ENCODE peak calls at places on chromosomes 7 and 10, in four cellular contexts. One of them, this sample, is unnamed.

GRCh38 chr10:75441682-75442081 is 10.3 kb downstream of the LRMDA start:
- DNase-seq in H9: no peak
- DNase-seq in H1: no peak
- DNase-seq in IMR-90: no peak
- DNase-seq in this sample: no peak

GRCh38 chr10:23363788-23364135 is 19.2 kb upstream of the C10orf67 start:
- DNase-seq in H9: no peak
- DNase-seq in H1: no peak
- DNase-seq in IMR-90: no peak
- DNase-seq in this sample: no peak

GRCh38 chr7:7870590-7870989 is 98.0 kb upstream of the GLCCI1 start:
- DNase-seq in H9: no peak
- DNase-seq in H1: no peak
- DNase-seq in IMR-90: no peak
- DNase-seq in this sample: no peak

GRCh38 chr10:128071417-128071782 is 54.8 kb downstream of the MKI67 start:
- DNase-seq in H9: no peak
- DNase-seq in H1: no peak
- DNase-seq in IMR-90: no peak
- DNase-seq in this sample: no peak

GRCh38 chr7:148501707-148502139 is 88.8 kb upstream of the C7orf33 start:
- DNase-seq in H9: peak
- DNase-seq in H1: peak
- DNase-seq in IMR-90: no peak
- DNase-seq in this sample: peak

GRCh38 chr10:130459851-130460490 is 323.8 kb downstream of the GLRX3 start:
- DNase-seq in H9: peak
- DNase-seq in H1: no peak
- DNase-seq in IMR-90: no peak
- DNase-seq in this sample: peak

GRCh38 chr10:75083972-75084833 is 27.3 kb upstream of the SAMD8 start:
- DNase-seq in H9: no peak
- DNase-seq in H1: no peak
- DNase-seq in IMR-90: peak
- DNase-seq in this sample: no peak

GRCh38 chr10:32332299-32332750 is 14.6 kb downstream of the EPC1 start:
- DNase-seq in H9: no peak
- DNase-seq in H1: no peak
- DNase-seq in IMR-90: peak
- DNase-seq in this sample: no peak

GRCh38 chr7:20870977-20871376 is 84.3 kb upstream of the SP8 start:
- DNase-seq in H9: no peak
- DNase-seq in H1: no peak
- DNase-seq in IMR-90: no peak
- DNase-seq in this sample: no peak

GRCh38 chr7:69699949-69700715 is 101.9 kb downstream of the AUTS2 start:
- DNase-seq in H9: no peak
- DNase-seq in H1: no peak
- DNase-seq in IMR-90: no peak
- DNase-seq in this sample: peak

GRCh38 chr10:13681963-13682362 is 95.2 kb downstream of the PRPF18 start:
- DNase-seq in H9: no peak
- DNase-seq in H1: no peak
- DNase-seq in IMR-90: no peak
- DNase-seq in this sample: no peak

GRCh38 chr7:22348379-22348778 is 8.6 kb downstream of the RAPGEF5 start:
- DNase-seq in H9: no peak
- DNase-seq in H1: no peak
- DNase-seq in IMR-90: no peak
- DNase-seq in this sample: no peak

GRCh38 chr7:143385891-143386781 is 5.0 kb downstream of the ZYX start:
- DNase-seq in H9: no peak
- DNase-seq in H1: no peak
- DNase-seq in IMR-90: no peak
- DNase-seq in this sample: no peak

GRCh38 chr10:32005050-32005449 is 51.2 kb downstream of the KIF5B start:
- DNase-seq in H9: peak
- DNase-seq in H1: no peak
- DNase-seq in IMR-90: peak
- DNase-seq in this sample: peak

GRCh38 chr7:36208997-36209813 is 56.2 kb downstream of the EEPD1 start:
- DNase-seq in H9: no peak
- DNase-seq in H1: no peak
- DNase-seq in IMR-90: peak
- DNase-seq in this sample: no peak

GRCh38 chr10:79242620-79243152 is 104.6 kb upstream of the PPIF start:
- DNase-seq in H9: peak
- DNase-seq in H1: no peak
- DNase-seq in IMR-90: peak
- DNase-seq in this sample: peak

GRCh38 chr7:152081088-152081487 is 55.6 kb downstream of the GALNT11 start:
- DNase-seq in H9: no peak
- DNase-seq in H1: no peak
- DNase-seq in IMR-90: no peak
- DNase-seq in this sample: peak

GRCh38 chr7:4931932-4932331 is 27.1 kb downstream of the MMD2 start:
- DNase-seq in H9: peak
- DNase-seq in H1: peak
- DNase-seq in IMR-90: no peak
- DNase-seq in this sample: peak

GRCh38 chr7:1611708-1612241 is 41.9 kb upstream of the PSMG3 start:
- DNase-seq in H9: no peak
- DNase-seq in H1: no peak
- DNase-seq in IMR-90: peak
- DNase-seq in this sample: peak

GRCh38 chr10:3943695-3944257 is 158.8 kb upstream of the KLF6 start:
- DNase-seq in H9: no peak
- DNase-seq in H1: no peak
- DNase-seq in IMR-90: no peak
- DNase-seq in this sample: no peak

GRCh38 chr7:101220295-101220694 is 2.3 kb downstream of the ZNHIT1 start:
- DNase-seq in H9: no peak
- DNase-seq in H1: no peak
- DNase-seq in IMR-90: no peak
- DNase-seq in this sample: no peak

GRCh38 chr7:17016402-17017010 is 134.7 kb upstream of the AGR3 start:
- DNase-seq in H9: no peak
- DNase-seq in H1: no peak
- DNase-seq in IMR-90: no peak
- DNase-seq in this sample: no peak

GRCh38 chr7:105690286-105690915 is 109.1 kb upstream of the EFCAB10 start:
- DNase-seq in H9: peak
- DNase-seq in H1: no peak
- DNase-seq in IMR-90: no peak
- DNase-seq in this sample: peak

GRCh38 chr7:1466524-1467271 is 7.4 kb upstream of the MICALL2 start:
- DNase-seq in H9: peak
- DNase-seq in H1: no peak
- DNase-seq in IMR-90: peak
- DNase-seq in this sample: peak

GRCh38 chr7:100683659-100684533 is 10.2 kb downstream of the GIGYF1 start:
- DNase-seq in H9: no peak
- DNase-seq in H1: no peak
- DNase-seq in IMR-90: no peak
- DNase-seq in this sample: no peak

GRCh38 chr7:84232653-84233052 is 38.1 kb upstream of the SEMA3A start:
- DNase-seq in H9: no peak
- DNase-seq in H1: no peak
- DNase-seq in IMR-90: peak
- DNase-seq in this sample: peak

GRCh38 chr7:3537210-3537875 is 236.3 kb downstream of the SDK1 start:
- DNase-seq in H9: no peak
- DNase-seq in H1: no peak
- DNase-seq in IMR-90: peak
- DNase-seq in this sample: no peak

GRCh38 chr7:102279537-102280400 is 6.9 kb upstream of the SH2B2 start:
- DNase-seq in H9: peak
- DNase-seq in H1: peak
- DNase-seq in IMR-90: peak
- DNase-seq in this sample: peak

GRCh38 chr10:114911052-114911697 is 26.8 kb upstream of the TRUB1 start:
- DNase-seq in H9: no peak
- DNase-seq in H1: no peak
- DNase-seq in IMR-90: no peak
- DNase-seq in this sample: no peak

GRCh38 chr10:100895346-100895745 is 17.4 kb upstream of the SLF2 start:
- DNase-seq in H9: no peak
- DNase-seq in H1: no peak
- DNase-seq in IMR-90: no peak
- DNase-seq in this sample: no peak

GRCh38 chr7:112770051-112770450 is 20.1 kb downstream of the TMEM168 start:
- DNase-seq in H9: no peak
- DNase-seq in H1: no peak
- DNase-seq in IMR-90: no peak
- DNase-seq in this sample: peak

GRCh38 chr7:80876894-80877414 is 41.9 kb downstream of the SEMA3C start:
- DNase-seq in H9: no peak
- DNase-seq in H1: no peak
- DNase-seq in IMR-90: peak
- DNase-seq in this sample: peak

GRCh38 chr7:22894585-22894984 is 71.9 kb upstream of the TOMM7 start:
- DNase-seq in H9: no peak
- DNase-seq in H1: no peak
- DNase-seq in IMR-90: no peak
- DNase-seq in this sample: no peak

GRCh38 chr10:93080350-93081046 is 6.8 kb downstream of the CYP26A1 start:
- DNase-seq in H9: peak
- DNase-seq in H1: no peak
- DNase-seq in IMR-90: peak
- DNase-seq in this sample: peak

DNA sequence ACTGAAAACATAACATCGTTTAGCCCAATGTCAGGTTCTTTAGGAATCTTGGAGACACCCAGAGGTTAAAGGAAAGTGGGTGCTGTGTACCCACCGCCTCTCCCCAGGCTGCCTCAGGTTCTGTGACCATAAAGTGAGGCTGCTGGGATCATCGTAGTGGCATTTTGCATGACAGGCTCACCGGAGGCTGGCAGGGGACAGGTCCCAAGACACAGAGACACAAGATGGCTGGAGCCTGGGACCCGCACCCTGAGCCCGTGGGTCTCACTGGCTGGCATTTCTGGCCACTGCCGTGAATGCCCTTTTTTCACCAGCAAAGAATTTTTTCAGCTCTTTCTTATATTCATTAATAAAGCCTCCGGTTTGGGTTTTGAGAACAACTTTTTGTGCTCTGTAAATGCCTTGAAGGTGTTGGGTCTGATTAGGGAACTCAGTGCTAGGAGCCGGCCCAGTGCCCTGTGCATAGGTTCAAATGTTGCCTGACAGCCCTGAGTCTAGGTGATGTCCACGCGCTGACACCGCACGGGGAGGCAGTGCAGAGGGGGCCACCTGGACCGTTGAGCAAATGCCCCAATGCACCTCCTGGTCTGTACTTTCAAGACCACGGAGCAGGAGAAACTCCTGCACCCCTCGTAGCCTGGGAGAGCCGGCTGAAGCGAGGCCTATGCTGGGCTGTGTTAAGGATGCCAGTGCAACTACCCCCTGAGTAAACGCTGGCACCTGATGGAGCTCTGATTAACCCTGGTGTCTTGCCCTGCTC is 129.9 kb downstream of the PAXIP1 start:
- DNase-seq in H9: no peak
- DNase-seq in H1: no peak
- DNase-seq in IMR-90: no peak
- DNase-seq in this sample: no peak
- H3K56ac ChIP-seq in H9: no peak
- H3K56ac ChIP-seq in H1: no peak
- H3K56ac ChIP-seq in IMR-90: no peak
- H3K56ac ChIP-seq in this sample: no peak

DNA sequence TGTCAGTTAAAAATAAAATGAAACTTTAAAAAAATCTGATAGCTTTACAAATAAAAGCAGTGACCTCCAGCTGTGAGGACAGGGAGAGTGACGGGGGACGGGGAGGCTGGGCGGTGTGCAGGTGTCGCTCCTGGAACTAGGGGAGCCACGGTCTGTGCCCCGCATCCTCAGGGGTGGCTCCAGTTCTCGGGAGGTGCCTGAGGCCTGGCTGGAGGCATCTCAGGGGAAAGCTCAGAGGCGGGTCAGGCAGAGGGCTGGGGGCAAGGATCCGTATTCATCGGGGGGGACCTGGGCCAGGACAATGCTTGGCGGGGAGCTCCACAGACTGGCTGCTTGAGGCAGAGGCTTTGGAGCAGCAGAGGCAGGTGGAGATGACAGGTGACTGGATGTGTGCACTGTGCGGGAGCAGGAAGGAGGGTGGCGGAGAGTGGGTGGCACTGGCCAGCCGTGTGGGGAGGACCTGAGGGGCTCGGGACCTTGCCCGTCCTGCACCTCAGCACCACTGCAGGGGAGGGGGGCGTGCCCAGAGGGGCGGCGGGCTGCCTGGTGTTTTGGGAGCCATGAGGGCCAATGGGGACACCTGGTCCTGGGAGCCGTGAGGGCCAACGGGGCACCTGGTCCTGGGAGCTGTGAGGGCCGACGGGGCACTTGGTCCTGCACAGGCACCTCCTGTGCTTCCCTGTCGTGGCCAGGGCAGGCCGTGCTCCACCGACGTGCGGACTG is 13.2 kb downstream of the PWWP2B start:
- DNase-seq in H9: no peak
- DNase-seq in H1: no peak
- DNase-seq in IMR-90: no peak
- DNase-seq in this sample: no peak
- H3K56ac ChIP-seq in H9: no peak
- H3K56ac ChIP-seq in H1: peak
- H3K56ac ChIP-seq in IMR-90: no peak
- H3K56ac ChIP-seq in this sample: peak

DNA sequence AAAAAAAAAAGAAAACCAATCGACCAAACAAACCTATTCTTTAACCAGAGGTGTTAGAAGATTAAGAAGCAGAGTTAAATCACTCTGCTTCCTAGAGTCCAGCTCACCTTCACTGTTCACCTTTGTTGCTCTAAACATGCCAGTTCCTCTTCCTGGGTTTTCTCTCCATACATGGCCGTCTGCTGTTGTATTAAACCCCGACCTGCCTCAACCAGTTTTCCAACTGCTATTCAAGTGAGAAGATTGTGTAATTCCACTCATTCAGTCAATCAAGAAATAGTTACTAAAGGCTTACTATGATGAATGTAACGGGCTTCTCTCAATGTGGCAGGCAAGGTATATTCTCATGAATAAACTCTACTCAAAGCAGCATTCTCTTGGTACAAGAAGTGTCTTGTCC is 8.8 kb downstream of the AASS start:
- DNase-seq in H9: no peak
- DNase-seq in H1: no peak
- DNase-seq in IMR-90: no peak
- DNase-seq in this sample: no peak
- H3K56ac ChIP-seq in H9: no peak
- H3K56ac ChIP-seq in H1: no peak
- H3K56ac ChIP-seq in IMR-90: no peak
- H3K56ac ChIP-seq in this sample: no peak

DNA sequence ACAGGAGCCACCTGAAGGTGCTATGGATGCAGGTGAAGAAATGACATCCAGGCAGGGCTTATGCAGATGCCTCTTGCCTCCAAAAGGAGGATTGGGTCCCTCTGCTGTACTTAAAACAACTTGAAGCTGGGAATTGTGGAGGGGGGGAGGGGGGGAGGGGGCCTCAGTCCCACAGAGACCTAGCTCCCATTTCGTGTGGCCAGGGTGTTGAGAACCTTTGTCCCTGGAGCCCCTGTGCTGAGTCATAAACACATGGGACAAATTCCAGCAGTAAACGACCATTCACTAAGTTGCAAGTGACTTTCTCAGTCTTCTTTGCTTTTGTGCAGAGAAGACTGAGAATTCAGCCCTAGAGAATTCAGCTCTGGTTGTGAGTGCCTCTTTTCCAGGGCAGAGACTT is 96.5 kb upstream of the PODXL start:
- DNase-seq in H9: no peak
- DNase-seq in H1: no peak
- DNase-seq in IMR-90: no peak
- DNase-seq in this sample: peak
- H3K56ac ChIP-seq in H9: no peak
- H3K56ac ChIP-seq in H1: no peak
- H3K56ac ChIP-seq in IMR-90: no peak
- H3K56ac ChIP-seq in this sample: peak

This sample was measured in mesendoderm.